ENCODE peak calls at places on chromosomes 7 and 10, in six cellular contexts. J, R, G, I, C and O are unnamed samples.

GRCh38 chr7:142459557-142459963 is 201.7 kb upstream of the PRSS58 start:
- DNase-seq in J (peak), R (no peak), G (no peak), I (peak), C (peak), O (peak)

GRCh38 chr10:122557516-122557915 is 3.0 kb upstream of the DMBT1 start:
- DNase-seq in J (no peak), R (no peak), G (no peak), I (peak), C (no peak), O (no peak)

GRCh38 chr10:2944788-2945187 is 122.6 kb upstream of the PFKP start:
- DNase-seq in J (no peak), R (no peak), G (no peak), I (no peak), C (no peak), O (no peak)

GRCh38 chr10:130935051-130935450 is 376.5 kb downstream of the TCERG1L start:
- DNase-seq in J (no peak), R (no peak), G (no peak), I (no peak), C (no peak), O (no peak)

GRCh38 chr7:17274551-17275245 is 23.8 kb upstream of the AHR start:
- DNase-seq in J (peak), R (no peak), G (no peak), I (no peak), C (no peak), O (no peak)

GRCh38 chr7:91128574-91129348 is 135.5 kb upstream of the FZD1 start:
- DNase-seq in J (no peak), R (no peak), G (no peak), I (no peak), C (no peak), O (no peak)

GRCh38 chr7:19665399-19666008 is 43.3 kb downstream of the POLR1F start:
- DNase-seq in J (no peak), R (no peak), G (no peak), I (peak), C (peak), O (peak)

GRCh38 chr10:35336921-35337741 is 822 bp downstream of the CCNY start:
- DNase-seq in J (no peak), R (no peak), G (no peak), I (no peak), C (peak), O (peak)

GRCh38 chr10:43076876-43077420 is at the start of gene RET:
- DNase-seq in J (no peak), R (no peak), G (no peak), I (no peak), C (no peak), O (peak)

GRCh38 chr10:61592581-61592980 is 70.1 kb upstream of the CABCOCO1 start:
- DNase-seq in J (peak), R (no peak), G (no peak), I (peak), C (peak), O (no peak)

GRCh38 chr10:99694171-99694570 is 34.9 kb downstream of the ENTPD7 start:
- DNase-seq in J (peak), R (no peak), G (no peak), I (no peak), C (no peak), O (no peak)

GRCh38 chr7:20236790-20237189 is 19.6 kb upstream of the MACC1 start:
- DNase-seq in J (no peak), R (no peak), G (no peak), I (no peak), C (no peak), O (no peak)

GRCh38 chr7:96729795-96730194 is 20.1 kb upstream of the SEM1 start:
- DNase-seq in J (no peak), R (no peak), G (no peak), I (no peak), C (no peak), O (no peak)

GRCh38 chr7:155676052-155676451 is 31.6 kb downstream of the RBM33 start:
- DNase-seq in J (no peak), R (no peak), G (no peak), I (no peak), C (no peak), O (no peak)

GRCh38 chr7:115088938-115089337 is 167.0 kb downstream of the MDFIC start:
- DNase-seq in J (no peak), R (no peak), G (no peak), I (no peak), C (no peak), O (no peak)

DNA sequence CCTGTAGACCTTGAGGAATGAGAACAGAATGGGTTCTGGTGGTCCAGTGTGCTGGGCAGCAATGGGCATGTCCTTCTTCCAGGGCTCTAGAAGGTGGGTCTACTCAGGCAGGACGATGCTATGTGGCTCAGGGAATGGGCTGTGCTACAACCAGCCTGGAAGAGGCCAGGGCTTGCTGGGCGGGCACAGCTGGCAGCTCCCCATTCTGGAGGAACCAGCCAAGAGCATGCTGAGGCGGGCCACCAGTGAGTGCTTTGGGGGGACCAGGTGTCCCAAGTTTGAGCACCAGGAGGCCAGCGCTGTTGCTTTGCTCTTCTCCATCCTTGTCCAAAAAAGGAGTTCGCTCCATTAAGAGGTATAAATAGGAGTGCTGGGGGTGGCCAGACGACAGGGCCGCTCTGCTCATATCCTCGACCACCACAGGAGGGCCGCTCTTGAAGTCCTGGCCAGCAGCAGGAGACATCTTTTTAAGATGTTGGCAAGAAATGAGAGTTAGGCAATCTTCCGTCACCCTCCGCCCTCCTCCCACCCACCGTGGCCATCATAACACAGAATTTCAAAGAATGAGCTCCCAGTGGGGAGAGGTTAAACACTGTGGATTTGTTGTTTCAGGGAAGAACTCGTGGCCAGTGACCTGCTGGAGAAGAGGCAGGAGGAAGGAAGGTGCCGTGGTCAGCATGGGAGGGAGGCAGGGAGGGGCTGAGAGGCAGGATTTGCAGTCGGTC is 141.3 kb downstream of the GRK5 start:
- DNase-seq in J (peak), R (no peak), G (no peak), I (no peak), C (no peak), O (no peak)
- TF ChIP-seq CTCF in J (peak), R (no peak), G (peak), I (no peak), C (no peak), O (no peak)

GRCh38 chr10:59907918-59908807 is 1.8 kb upstream of the CCDC6 start:
- DNase-seq in J (peak), R (peak), G (peak), I (peak), C (peak), O (peak)

GRCh38 chr10:59907537-59907917 is 1.2 kb upstream of the CCDC6 start:
- DNase-seq in J (no peak), R (no peak), G (no peak), I (no peak), C (no peak), O (no peak)

GRCh38 chr10:59905735-59906416 is 480 bp downstream of the CCDC6 start:
- DNase-seq in J (no peak), R (peak), G (no peak), I (no peak), C (peak), O (no peak)

GRCh38 chr10:59905066-59905734 is 1.2 kb downstream of the CCDC6 start:
- DNase-seq in J (peak), R (peak), G (no peak), I (no peak), C (peak), O (peak)

GRCh38 chr10:59906417-59907202 is at the start of gene CCDC6:
- DNase-seq in J (peak), R (peak), G (peak), I (peak), C (peak), O (peak)
- TF ChIP-seq CTCF in J (peak), R (peak), G (peak), I (peak), C (peak), O (peak)

GRCh38 chr7:42096262-42096661 is 140.7 kb downstream of the GLI3 start:
- DNase-seq in J (no peak), R (no peak), G (no peak), I (no peak), C (no peak), O (no peak)

GRCh38 chr7:42095791-42096190 is 141.2 kb downstream of the GLI3 start:
- DNase-seq in J (no peak), R (no peak), G (no peak), I (no peak), C (no peak), O (no peak)

GRCh38 chr7:42096681-42097637 is 140.1 kb downstream of the GLI3 start:
- DNase-seq in J (no peak), R (no peak), G (no peak), I (no peak), C (no peak), O (no peak)

GRCh38 chr7:42099076-42099836 is 137.8 kb downstream of the GLI3 start:
- DNase-seq in J (no peak), R (no peak), G (no peak), I (no peak), C (no peak), O (no peak)

GRCh38 chr7:42097756-42098155 is 139.3 kb downstream of the GLI3 start:
- DNase-seq in J (peak), R (no peak), G (no peak), I (no peak), C (no peak), O (no peak)
- TF ChIP-seq CTCF in J (peak), R (no peak), G (no peak), I (no peak), C (peak), O (no peak)

GRCh38 chr10:69696073-69696731 is 66.2 kb downstream of the FAM241B start:
- DNase-seq in J (peak), R (no peak), G (no peak), I (peak), C (no peak), O (peak)
- TF ChIP-seq CTCF in J (peak), R (peak), G (peak), I (peak), C (no peak), O (no peak)

DNA sequence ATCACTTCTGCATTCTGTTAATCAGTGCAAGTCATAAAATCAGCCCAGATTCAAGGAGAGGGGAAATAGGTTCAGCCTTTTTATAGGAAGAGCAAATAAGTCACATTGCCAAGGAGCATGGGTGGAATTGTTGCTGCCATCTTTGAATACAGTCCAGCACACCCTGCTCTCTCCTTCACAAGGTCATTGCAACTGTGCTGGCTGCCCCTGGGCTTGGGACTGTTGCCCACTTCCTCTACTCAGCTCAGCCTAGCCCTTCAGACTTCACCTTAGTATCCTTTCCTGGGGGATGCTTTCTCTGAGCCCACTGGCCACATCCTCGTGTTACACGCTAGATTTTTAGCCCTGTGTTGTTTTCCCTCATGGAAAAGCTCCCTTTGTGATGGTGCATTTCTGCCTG is 527.7 kb downstream of the GALNT17 start:
- DNase-seq in J (no peak), R (no peak), G (no peak), I (no peak), C (no peak), O (no peak)
- TF ChIP-seq CTCF in J (no peak), R (no peak), G (no peak), I (no peak), C (no peak), O (no peak)

GRCh38 chr7:112449353-112449752 is 907 bp upstream of the IFRD1 start:
- DNase-seq in J (peak), R (peak), G (no peak), I (peak), C (peak), O (no peak)

GRCh38 chr7:112450807-112451661 is 774 bp downstream of the IFRD1 start:
- DNase-seq in J (peak), R (peak), G (peak), I (peak), C (peak), O (peak)

GRCh38 chr7:112453505-112454171 is 3.4 kb downstream of the IFRD1 start:
- DNase-seq in J (no peak), R (no peak), G (no peak), I (no peak), C (no peak), O (no peak)

GRCh38 chr7:112449902-112450806 is at the start of gene IFRD1:
- DNase-seq in J (peak), R (peak), G (peak), I (peak), C (peak), O (peak)

DNA sequence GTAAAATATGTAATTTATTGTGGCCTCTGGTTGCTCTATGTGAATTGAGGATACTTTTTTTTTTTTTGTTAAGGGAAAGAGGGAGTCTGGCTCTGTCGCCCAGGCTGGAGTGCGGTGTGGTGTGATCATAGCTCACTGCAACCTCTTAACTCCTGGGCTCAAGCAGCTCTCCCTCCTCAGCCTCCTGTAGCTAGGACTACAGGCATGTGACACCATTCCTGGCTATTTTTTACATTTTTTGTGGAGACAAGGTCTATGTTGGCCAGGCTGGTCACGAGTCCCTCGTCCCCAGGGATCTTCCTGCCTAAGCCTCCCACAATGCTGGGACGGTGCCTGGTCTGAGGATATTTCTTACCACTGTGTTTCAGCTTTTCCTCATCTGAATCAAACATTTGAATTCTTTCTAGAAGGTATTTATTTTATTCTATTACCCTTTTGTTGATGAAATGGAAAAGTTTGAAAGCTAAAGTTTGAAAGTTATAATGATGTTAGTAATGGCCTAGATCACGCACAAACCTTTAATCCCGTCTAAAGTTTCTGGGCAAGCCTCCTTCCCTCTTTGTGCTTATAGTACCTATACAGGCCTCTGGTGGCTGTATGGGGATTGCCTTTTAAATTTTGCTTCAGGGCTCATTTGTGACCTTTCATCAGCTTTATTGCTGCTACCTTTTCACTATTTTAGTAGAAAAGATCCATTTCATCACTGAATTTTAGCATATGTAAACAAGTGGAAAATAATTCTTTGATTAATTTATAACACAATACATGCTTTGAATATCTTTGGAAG is 2.0 kb downstream of the IFRD1 start:
- DNase-seq in J (peak), R (no peak), G (peak), I (no peak), C (peak), O (peak)
- TF ChIP-seq CTCF in J (peak), R (no peak), G (no peak), I (no peak), C (peak), O (no peak)